ENCODE peak calls at places on chromosomes 5 and 9, in ten cellular contexts. O is GF-D8, C is left cardiac atrium, H is iPS DF 6.9, D is HuH-7, X is astrocyte of the spinal cord, J is activated gamma-delta T cell treated with Interleukin-2 at 50 U/mL for 16 hours, A is M059J, M is HT1080, Q is GM12891. T is an unnamed sample.

GRCh38 chr5:158898185-158899177 is 201.2 kb downstream of the EBF1 start:
- DNase-seq in H (no peak), X (no peak), O (no peak), M (peak), D (no peak), Q (no peak), C (no peak), J (no peak), A (no peak), T (no peak)

GRCh38 chr5:150534811-150535210 is 26.9 kb downstream of the NDST1 start:
- DNase-seq in X (no peak), A (no peak), C (no peak), J (no peak), O (no peak), D (no peak), Q (no peak), H (no peak), M (no peak), T (no peak)

GRCh38 chr5:44833249-44833648 is 24.5 kb downstream of the MRPS30 start:
- DNase-seq in O (no peak), M (no peak), J (no peak), D (no peak), C (no peak), Q (no peak), H (no peak), A (no peak), X (no peak), T (no peak)

GRCh38 chr5:166004006-166004405 is 2287.4 kb upstream of the WWC1 start:
- DNase-seq in C (no peak), J (no peak), D (no peak), Q (no peak), A (no peak), M (no peak), H (no peak), O (no peak), X (no peak), T (no peak)

GRCh38 chr9:14466828-14467227 is 152.9 kb upstream of the NFIB start:
- DNase-seq in Q (no peak), C (no peak), A (no peak), X (no peak), J (no peak), M (no peak), O (no peak), H (no peak), D (no peak), T (no peak)

GRCh38 chr5:113268232-113268631 is 166.6 kb downstream of the TSSK1B start:
- DNase-seq in H (no peak), C (no peak), J (no peak), Q (no peak), A (no peak), M (no peak), D (no peak), O (no peak), X (no peak), T (no peak)

GRCh38 chr9:134965421-134965820 is 47.7 kb upstream of the FCN1 start:
- DNase-seq in H (no peak), M (no peak), Q (no peak), D (no peak), C (no peak), O (no peak), X (no peak), J (no peak), A (no peak), T (no peak)

GRCh38 chr5:143198332-143198731 is 205.2 kb downstream of the NR3C1 start:
- DNase-seq in H (no peak), O (no peak), Q (no peak), X (no peak), J (no peak), M (peak), C (no peak), A (no peak), D (no peak), T (no peak)

GRCh38 chr5:118606940-118607339 is 381.4 kb downstream of the DTWD2 start:
- DNase-seq in M (no peak), Q (no peak), O (no peak), J (no peak), H (no peak), D (no peak), A (no peak), C (peak), X (no peak), T (no peak)

GRCh38 chr5:131966551-131966950 is 21.1 kb upstream of the MEIKIN start:
- DNase-seq in C (no peak), H (no peak), J (no peak), D (no peak), X (no peak), M (no peak), A (no peak), O (no peak), Q (no peak), T (no peak)

GRCh38 chr9:109705515-109705914 is 74.5 kb upstream of the PALM2AKAP2 start:
- DNase-seq in A (peak), H (peak), J (no peak), Q (no peak), C (no peak), D (no peak), O (no peak), X (peak), M (peak), T (no peak)